ENCODE peak calls at places on chromosomes 3 and 15, in five cellular contexts. One of them, this sample, is unnamed.

GRCh38 chr15:90751300-90751825 is 34.2 kb downstream of the BLM start:
- DNase-seq in prostate gland: no peak
- DNase-seq in CD4-positive, alpha-beta memory T cell: no peak
- DNase-seq in cardiac muscle cell: no peak
- DNase-seq in Calu3: no peak
- DNase-seq in this sample: no peak

GRCh38 chr15:55683366-55683765 is 59.6 kb downstream of the PRTG start:
- DNase-seq in prostate gland: no peak
- DNase-seq in CD4-positive, alpha-beta memory T cell: no peak
- DNase-seq in cardiac muscle cell: no peak
- DNase-seq in Calu3: no peak
- DNase-seq in this sample: no peak

GRCh38 chr15:28096720-28097431 is 2.2 kb downstream of the OCA2 start:
- DNase-seq in prostate gland: no peak
- DNase-seq in CD4-positive, alpha-beta memory T cell: peak
- DNase-seq in cardiac muscle cell: peak
- DNase-seq in Calu3: no peak
- DNase-seq in this sample: no peak

GRCh38 chr15:67120839-67121540 is 55.6 kb downstream of the SMAD3 start:
- DNase-seq in prostate gland: peak
- DNase-seq in CD4-positive, alpha-beta memory T cell: peak
- DNase-seq in cardiac muscle cell: no peak
- DNase-seq in Calu3: peak
- DNase-seq in this sample: peak

GRCh38 chr15:80832676-80833075 is 53.5 kb downstream of the CEMIP start:
- DNase-seq in prostate gland: no peak
- DNase-seq in CD4-positive, alpha-beta memory T cell: no peak
- DNase-seq in cardiac muscle cell: no peak
- DNase-seq in Calu3: no peak
- DNase-seq in this sample: no peak

GRCh38 chr3:89867286-89867685 is 759.9 kb downstream of the EPHA3 start:
- DNase-seq in prostate gland: no peak
- DNase-seq in CD4-positive, alpha-beta memory T cell: no peak
- DNase-seq in cardiac muscle cell: no peak
- DNase-seq in Calu3: no peak
- DNase-seq in this sample: no peak

GRCh38 chr3:195224156-195224979 is 46.6 kb downstream of the XXYLT1 start:
- DNase-seq in prostate gland: no peak
- DNase-seq in CD4-positive, alpha-beta memory T cell: no peak
- DNase-seq in cardiac muscle cell: no peak
- DNase-seq in Calu3: no peak
- DNase-seq in this sample: no peak

GRCh38 chr3:108251844-108252243 is 29.6 kb upstream of the IFT57 start:
- DNase-seq in prostate gland: no peak
- DNase-seq in CD4-positive, alpha-beta memory T cell: no peak
- DNase-seq in cardiac muscle cell: no peak
- DNase-seq in Calu3: no peak
- DNase-seq in this sample: no peak

GRCh38 chr3:59451041-59451763 is 401.4 kb upstream of the CFAP20DC start:
- DNase-seq in prostate gland: no peak
- DNase-seq in CD4-positive, alpha-beta memory T cell: peak
- DNase-seq in cardiac muscle cell: peak
- DNase-seq in Calu3: no peak
- DNase-seq in this sample: peak

GRCh38 chr3:50356553-50356952 is 2.8 kb downstream of the TMEM115 start:
- DNase-seq in prostate gland: no peak
- DNase-seq in CD4-positive, alpha-beta memory T cell: no peak
- DNase-seq in cardiac muscle cell: no peak
- DNase-seq in Calu3: no peak
- DNase-seq in this sample: no peak

GRCh38 chr15:50783895-50784294 is 18.4 kb upstream of the SPPL2A start:
- DNase-seq in prostate gland: no peak
- DNase-seq in CD4-positive, alpha-beta memory T cell: no peak
- DNase-seq in cardiac muscle cell: no peak
- DNase-seq in Calu3: no peak
- DNase-seq in this sample: no peak

GRCh38 chr15:89836255-89837133 is 21.8 kb upstream of the ANPEP start:
- DNase-seq in prostate gland: peak
- DNase-seq in CD4-positive, alpha-beta memory T cell: no peak
- DNase-seq in cardiac muscle cell: peak
- DNase-seq in Calu3: no peak
- DNase-seq in this sample: no peak

GRCh38 chr3:22098000-22098399 is 347.0 kb upstream of the ZNF385D start:
- DNase-seq in prostate gland: no peak
- DNase-seq in CD4-positive, alpha-beta memory T cell: no peak
- DNase-seq in cardiac muscle cell: no peak
- DNase-seq in Calu3: no peak
- DNase-seq in this sample: no peak

GRCh38 chr15:79370716-79371115 is 59.8 kb downstream of the TMED3 start:
- DNase-seq in prostate gland: no peak
- DNase-seq in CD4-positive, alpha-beta memory T cell: no peak
- DNase-seq in cardiac muscle cell: no peak
- DNase-seq in Calu3: no peak
- DNase-seq in this sample: no peak

GRCh38 chr3:30333903-30334302 is 272.5 kb upstream of the TGFBR2 start:
- DNase-seq in prostate gland: no peak
- DNase-seq in CD4-positive, alpha-beta memory T cell: no peak
- DNase-seq in cardiac muscle cell: no peak
- DNase-seq in Calu3: no peak
- DNase-seq in this sample: no peak

GRCh38 chr3:194687638-194688206 is 2.0 kb downstream of the FAM43A start:
- DNase-seq in prostate gland: peak
- DNase-seq in CD4-positive, alpha-beta memory T cell: peak
- DNase-seq in cardiac muscle cell: peak
- DNase-seq in Calu3: peak
- DNase-seq in this sample: peak

GRCh38 chr3:189593581-189593980 is 37.6 kb upstream of the TP63 start:
- DNase-seq in prostate gland: no peak
- DNase-seq in CD4-positive, alpha-beta memory T cell: no peak
- DNase-seq in cardiac muscle cell: no peak
- DNase-seq in Calu3: no peak
- DNase-seq in this sample: no peak

GRCh38 chr3:79606414-79606813 is 161.4 kb downstream of the ROBO1 start:
- DNase-seq in prostate gland: no peak
- DNase-seq in CD4-positive, alpha-beta memory T cell: no peak
- DNase-seq in cardiac muscle cell: no peak
- DNase-seq in Calu3: no peak
- DNase-seq in this sample: no peak

GRCh38 chr3:88809993-88810392 is 297.4 kb upstream of the EPHA3 start:
- DNase-seq in prostate gland: no peak
- DNase-seq in CD4-positive, alpha-beta memory T cell: no peak
- DNase-seq in cardiac muscle cell: no peak
- DNase-seq in Calu3: no peak
- DNase-seq in this sample: no peak

GRCh38 chr15:68674975-68675374 is 96.2 kb downstream of the CORO2B start:
- DNase-seq in prostate gland: no peak
- DNase-seq in CD4-positive, alpha-beta memory T cell: no peak
- DNase-seq in cardiac muscle cell: no peak
- DNase-seq in Calu3: no peak
- DNase-seq in this sample: no peak

GRCh38 chr3:188202358-188203138 is 48.6 kb downstream of the LPP start:
- DNase-seq in prostate gland: no peak
- DNase-seq in CD4-positive, alpha-beta memory T cell: no peak
- DNase-seq in cardiac muscle cell: no peak
- DNase-seq in Calu3: no peak
- DNase-seq in this sample: no peak

GRCh38 chr15:57364282-57365007 is 11.9 kb upstream of the CGNL1 start:
- DNase-seq in prostate gland: no peak
- DNase-seq in CD4-positive, alpha-beta memory T cell: no peak
- DNase-seq in cardiac muscle cell: peak
- DNase-seq in Calu3: no peak
- DNase-seq in this sample: no peak

GRCh38 chr3:70716832-70717231 is 404.4 kb upstream of the MDFIC2 start:
- DNase-seq in prostate gland: peak
- DNase-seq in CD4-positive, alpha-beta memory T cell: peak
- DNase-seq in cardiac muscle cell: no peak
- DNase-seq in Calu3: no peak
- DNase-seq in this sample: no peak

GRCh38 chr3:10471337-10471721 is 34.1 kb downstream of the ATP2B2 start:
- DNase-seq in prostate gland: no peak
- DNase-seq in CD4-positive, alpha-beta memory T cell: no peak
- DNase-seq in cardiac muscle cell: peak
- DNase-seq in Calu3: no peak
- DNase-seq in this sample: no peak

GRCh38 chr3:37853691-37854413 is 7.8 kb upstream of the CTDSPL start:
- DNase-seq in prostate gland: peak
- DNase-seq in CD4-positive, alpha-beta memory T cell: no peak
- DNase-seq in cardiac muscle cell: no peak
- DNase-seq in Calu3: no peak
- DNase-seq in this sample: no peak

GRCh38 chr3:178439504-178439903 is 96.7 kb upstream of the KCNMB2 start:
- DNase-seq in prostate gland: no peak
- DNase-seq in CD4-positive, alpha-beta memory T cell: no peak
- DNase-seq in cardiac muscle cell: peak
- DNase-seq in Calu3: peak
- DNase-seq in this sample: no peak

GRCh38 chr15:63968700-63969099 is 77.6 kb downstream of the DAPK2 start:
- DNase-seq in prostate gland: no peak
- DNase-seq in CD4-positive, alpha-beta memory T cell: no peak
- DNase-seq in cardiac muscle cell: no peak
- DNase-seq in Calu3: no peak
- DNase-seq in this sample: no peak

GRCh38 chr3:126378341-126378751 is 16.4 kb upstream of the CFAP100 start:
- DNase-seq in prostate gland: no peak
- DNase-seq in CD4-positive, alpha-beta memory T cell: no peak
- DNase-seq in cardiac muscle cell: no peak
- DNase-seq in Calu3: no peak
- DNase-seq in this sample: no peak

GRCh38 chr3:32886911-32887310 is 64.5 kb upstream of the CCR4 start:
- DNase-seq in prostate gland: no peak
- DNase-seq in CD4-positive, alpha-beta memory T cell: no peak
- DNase-seq in cardiac muscle cell: no peak
- DNase-seq in Calu3: peak
- DNase-seq in this sample: no peak

GRCh38 chr3:66425032-66425431 is 75.8 kb downstream of the LRIG1 start:
- DNase-seq in prostate gland: no peak
- DNase-seq in CD4-positive, alpha-beta memory T cell: no peak
- DNase-seq in cardiac muscle cell: no peak
- DNase-seq in Calu3: no peak
- DNase-seq in this sample: no peak

GRCh38 chr3:10364816-10365215 is 43.9 kb upstream of the SEC13 start:
- DNase-seq in prostate gland: no peak
- DNase-seq in CD4-positive, alpha-beta memory T cell: no peak
- DNase-seq in cardiac muscle cell: no peak
- DNase-seq in Calu3: no peak
- DNase-seq in this sample: no peak

GRCh38 chr3:72423643-72424042 is 424.6 kb downstream of the SHQ1 start:
- DNase-seq in prostate gland: no peak
- DNase-seq in CD4-positive, alpha-beta memory T cell: no peak
- DNase-seq in cardiac muscle cell: no peak
- DNase-seq in Calu3: no peak
- DNase-seq in this sample: no peak

GRCh38 chr15:84082739-84083138 is 152.8 kb upstream of the GOLGA6L4 start:
- DNase-seq in prostate gland: no peak
- DNase-seq in CD4-positive, alpha-beta memory T cell: no peak
- DNase-seq in cardiac muscle cell: no peak
- DNase-seq in Calu3: no peak
- DNase-seq in this sample: no peak

GRCh38 chr3:52897130-52898109 is at the start of gene STIMATE:
- DNase-seq in prostate gland: peak
- DNase-seq in CD4-positive, alpha-beta memory T cell: peak
- DNase-seq in cardiac muscle cell: peak
- DNase-seq in Calu3: peak
- DNase-seq in this sample: peak

GRCh38 chr15:26023231-26023630 is 160.1 kb upstream of the ATP10A start:
- DNase-seq in prostate gland: no peak
- DNase-seq in CD4-positive, alpha-beta memory T cell: no peak
- DNase-seq in cardiac muscle cell: no peak
- DNase-seq in Calu3: no peak
- DNase-seq in this sample: no peak

GRCh38 chr15:90124487-90124886 is 22.2 kb upstream of the IDH2 start:
- DNase-seq in prostate gland: no peak
- DNase-seq in CD4-positive, alpha-beta memory T cell: no peak
- DNase-seq in cardiac muscle cell: no peak
- DNase-seq in Calu3: no peak
- DNase-seq in this sample: no peak

GRCh38 chr3:14377838-14378169 is 24.6 kb upstream of the SLC6A6 start:
- DNase-seq in prostate gland: no peak
- DNase-seq in CD4-positive, alpha-beta memory T cell: peak
- DNase-seq in cardiac muscle cell: no peak
- DNase-seq in Calu3: no peak
- DNase-seq in this sample: peak

GRCh38 chr3:105414841-105415240 is 48.1 kb downstream of the ALCAM start:
- DNase-seq in prostate gland: no peak
- DNase-seq in CD4-positive, alpha-beta memory T cell: no peak
- DNase-seq in cardiac muscle cell: peak
- DNase-seq in Calu3: no peak
- DNase-seq in this sample: no peak

GRCh38 chr3:195249057-195249770 is 21.7 kb downstream of the XXYLT1 start:
- DNase-seq in prostate gland: no peak
- DNase-seq in CD4-positive, alpha-beta memory T cell: no peak
- DNase-seq in cardiac muscle cell: no peak
- DNase-seq in Calu3: no peak
- DNase-seq in this sample: no peak

This sample was measured in central memory CD4-positive, alpha-beta T cell.